ENCODE peak calls at places on chromosomes 12 and 14, in seven cellular contexts. G, R, L, J, A, V and I are unnamed samples.

GRCh38 chr12:58916891-58917570 is 3.3 kb downstream of the LRIG3 start:
- DNase-seq in G (no peak), R (peak), L (no peak), J (no peak), A (no peak), V (no peak), I (no peak)

GRCh38 chr12:84599539-84599938 is 313.1 kb downstream of the SLC6A15 start:
- DNase-seq in G (no peak), R (peak), L (no peak), J (no peak), A (no peak), V (no peak), I (no peak)

GRCh38 chr14:24954037-24954696 is 95.8 kb downstream of the STXBP6 start:
- DNase-seq in G (no peak), R (no peak), L (no peak), J (no peak), A (no peak), V (no peak), I (no peak)

GRCh38 chr14:89428556-89429196 is 11.6 kb upstream of the FOXN3 start:
- DNase-seq in G (no peak), R (peak), L (no peak), J (peak), A (no peak), V (no peak), I (no peak)

GRCh38 chr12:110669193-110669502 is 19.8 kb downstream of the HVCN1 start:
- DNase-seq in G (no peak), R (no peak), L (no peak), J (no peak), A (peak), V (no peak), I (no peak)

GRCh38 chr12:19168634-19169033 is 39.1 kb downstream of the PLEKHA5 start:
- DNase-seq in G (no peak), R (no peak), L (no peak), J (no peak), A (no peak), V (no peak), I (no peak)

GRCh38 chr12:57119294-57119693 is 8.1 kb upstream of the STAT6 start:
- DNase-seq in G (no peak), R (no peak), L (no peak), J (no peak), A (no peak), V (no peak), I (no peak)

GRCh38 chr12:132837693-132838463 is 9.2 kb upstream of the GOLGA3 start:
- DNase-seq in G (no peak), R (no peak), L (peak), J (peak), A (no peak), V (peak), I (no peak)

GRCh38 chr14:54627718-54628345 is 60.9 kb downstream of the SAMD4A start:
- DNase-seq in G (no peak), R (peak), L (peak), J (no peak), A (peak), V (peak), I (peak)

GRCh38 chr12:59239993-59240392 is 319.7 kb upstream of the LRIG3 start:
- DNase-seq in G (no peak), R (no peak), L (no peak), J (no peak), A (no peak), V (no peak), I (no peak)

GRCh38 chr12:16618256-16618655 is 12.3 kb upstream of the LMO3 start:
- DNase-seq in G (no peak), R (no peak), L (no peak), J (no peak), A (no peak), V (no peak), I (no peak)

GRCh38 chr14:51711505-51711904 is 59.8 kb downstream of the FRMD6 start:
- DNase-seq in G (no peak), R (no peak), L (no peak), J (no peak), A (no peak), V (no peak), I (no peak)

GRCh38 chr12:29778531-29778930 is 5.2 kb downstream of the TMTC1 start:
- DNase-seq in G (no peak), R (no peak), L (no peak), J (no peak), A (no peak), V (no peak), I (no peak)

GRCh38 chr12:43655586-43655985 is 103.0 kb downstream of the PUS7L start:
- DNase-seq in G (no peak), R (peak), L (no peak), J (no peak), A (no peak), V (no peak), I (no peak)

GRCh38 chr12:48889679-48890078 is 24.0 kb upstream of the RND1 start:
- DNase-seq in G (no peak), R (no peak), L (no peak), J (no peak), A (no peak), V (no peak), I (no peak)

GRCh38 chr12:2212971-2213869 is 160.4 kb downstream of the CACNA1C start:
- DNase-seq in G (no peak), R (peak), L (no peak), J (no peak), A (no peak), V (no peak), I (no peak)

GRCh38 chr12:93979189-93979588 is 169.2 kb upstream of the PLXNC1 start:
- DNase-seq in G (no peak), R (peak), L (no peak), J (no peak), A (no peak), V (no peak), I (peak)

GRCh38 chr12:52493172-52493571 is at the start of gene KRT6A:
- DNase-seq in G (no peak), R (no peak), L (no peak), J (no peak), A (no peak), V (no peak), I (no peak)

GRCh38 chr12:108802666-108803036 is 54.7 kb downstream of the SSH1 start:
- DNase-seq in G (no peak), R (peak), L (no peak), J (no peak), A (no peak), V (no peak), I (no peak)

GRCh38 chr14:60250318-60251035 is 1.5 kb downstream of the PPM1A start:
- DNase-seq in G (no peak), R (peak), L (no peak), J (no peak), A (no peak), V (no peak), I (no peak)

GRCh38 chr14:88802596-88802995 is 9.8 kb upstream of the EML5 start:
- DNase-seq in G (no peak), R (no peak), L (no peak), J (no peak), A (no peak), V (no peak), I (no peak)

GRCh38 chr12:100827901-100828520 is 33.4 kb downstream of the ANO4 start:
- DNase-seq in G (no peak), R (peak), L (no peak), J (no peak), A (no peak), V (no peak), I (peak)

GRCh38 chr14:73712540-73713141 is 1.5 kb downstream of the PNMA1 start:
- DNase-seq in G (no peak), R (peak), L (no peak), J (no peak), A (peak), V (no peak), I (peak)

GRCh38 chr14:61803755-61804154 is 41.5 kb downstream of the SNAPC1 start:
- DNase-seq in G (no peak), R (no peak), L (no peak), J (no peak), A (no peak), V (no peak), I (no peak)

GRCh38 chr12:115818973-115819372 is 458.5 kb downstream of the MED13L start:
- DNase-seq in G (no peak), R (no peak), L (no peak), J (no peak), A (no peak), V (no peak), I (no peak)

GRCh38 chr12:104201238-104202001 is 14.2 kb upstream of the TXNRD1 start:
- DNase-seq in G (no peak), R (peak), L (no peak), J (no peak), A (peak), V (no peak), I (peak)

GRCh38 chr12:125140918-125141573 is 75.8 kb downstream of the AACS start:
- DNase-seq in G (peak), R (peak), L (no peak), J (no peak), A (no peak), V (no peak), I (no peak)

GRCh38 chr12:55745361-55746146 is 2.6 kb downstream of the GDF11 start:
- DNase-seq in G (no peak), R (peak), L (peak), J (no peak), A (no peak), V (peak), I (no peak)

GRCh38 chr14:105198588-105198987 is 17.5 kb upstream of the NUDT14 start:
- DNase-seq in G (no peak), R (no peak), L (no peak), J (no peak), A (no peak), V (no peak), I (no peak)
- TF ChIP-seq CTCF in G (peak), R (no peak), L (no peak), J (no peak), A (no peak), V (no peak), I (no peak)

GRCh38 chr12:123938679-123939480 is 33.8 kb downstream of the CCDC92 start:
- DNase-seq in G (no peak), R (no peak), L (no peak), J (no peak), A (no peak), V (no peak), I (no peak)
- TF ChIP-seq CTCF in G (peak), R (peak), L (peak), J (peak), A (peak), V (no peak), I (peak)

DNA sequence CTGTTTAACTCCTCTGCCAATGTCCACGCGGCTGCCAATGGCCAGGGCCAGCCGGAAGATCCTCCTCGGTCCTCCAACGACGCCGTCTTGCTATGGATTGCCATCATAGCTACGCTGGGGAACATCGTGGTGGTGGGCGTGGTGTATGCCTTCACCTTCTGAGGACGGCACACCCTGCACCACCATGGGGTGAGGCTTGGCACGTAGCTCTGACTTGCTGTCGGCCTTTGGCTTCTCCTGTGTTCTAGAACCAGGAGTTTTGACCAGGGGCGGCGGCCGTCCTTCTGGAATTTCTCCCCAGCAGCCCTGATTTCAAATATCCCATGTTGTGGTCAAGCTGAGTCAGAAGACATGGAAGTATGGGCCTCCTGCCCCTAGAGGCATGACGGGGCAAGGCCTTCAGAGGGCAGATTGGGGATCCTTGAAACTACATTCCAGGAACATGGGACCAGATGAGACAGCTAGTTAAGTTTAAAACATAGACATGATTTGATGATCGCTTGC is 47.5 kb downstream of the C14orf132 start:
- DNase-seq in G (no peak), R (peak), L (no peak), J (no peak), A (no peak), V (no peak), I (no peak)
- TF ChIP-seq CTCF in G (peak), R (no peak), L (no peak), J (no peak), A (no peak), V (no peak), I (no peak)

GRCh38 chr14:103385153-103385993 is at the start of gene MARK3:
- DNase-seq in G (peak), R (peak), L (peak), J (peak), A (peak), V (peak), I (peak)
- TF ChIP-seq CTCF in G (peak), R (peak), L (no peak), J (peak), A (peak), V (no peak), I (peak)

GRCh38 chr12:46550266-46550879 is 177.8 kb upstream of the SLC38A2 start:
- DNase-seq in G (no peak), R (no peak), L (no peak), J (no peak), A (no peak), V (no peak), I (no peak)

GRCh38 chr12:46547421-46548340 is 175.1 kb upstream of the SLC38A2 start:
- DNase-seq in G (no peak), R (no peak), L (no peak), J (no peak), A (no peak), V (no peak), I (no peak)

GRCh38 chr12:46549527-46550265 is 177.1 kb upstream of the SLC38A2 start:
- DNase-seq in G (peak), R (peak), L (no peak), J (no peak), A (no peak), V (no peak), I (no peak)

DNA sequence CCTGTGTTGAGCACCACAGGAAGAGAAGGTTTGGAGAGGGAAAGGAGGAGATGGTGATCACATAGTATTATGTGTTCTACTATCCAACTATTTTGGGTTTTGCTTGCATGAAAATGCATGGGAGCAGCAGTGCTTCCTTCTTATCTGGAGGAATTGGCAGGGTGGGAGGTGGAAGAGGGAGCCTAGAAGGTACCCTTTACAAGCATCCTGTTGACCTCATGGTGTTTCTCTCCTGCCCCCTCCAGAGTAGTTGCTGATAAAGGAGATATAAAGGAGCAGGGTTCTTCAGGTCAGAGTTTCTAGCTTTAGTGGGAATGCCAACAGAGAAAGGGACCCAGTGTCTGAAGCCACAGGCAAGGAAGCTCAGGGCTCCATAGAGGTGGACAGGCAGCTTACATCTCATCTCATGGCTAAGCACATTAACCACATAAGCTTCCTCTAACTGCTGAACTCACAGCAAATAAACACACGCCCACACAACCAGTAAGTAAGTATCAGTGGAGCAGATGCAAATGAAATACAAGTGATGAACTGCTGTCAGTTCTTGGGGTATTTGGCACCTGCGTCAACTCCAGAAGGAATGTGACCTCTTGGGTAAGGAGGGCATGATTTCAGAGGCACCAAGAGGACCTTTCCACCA is 174.2 kb upstream of the SLC38A2 start:
- DNase-seq in G (no peak), R (no peak), L (no peak), J (no peak), A (no peak), V (no peak), I (peak)
- TF ChIP-seq CTCF in G (no peak), R (no peak), L (no peak), J (no peak), A (no peak), V (no peak), I (no peak)

GRCh38 chr14:77910506-77910905 is 110.6 kb downstream of the ADCK1 start:
- DNase-seq in G (no peak), R (no peak), L (no peak), J (no peak), A (no peak), V (no peak), I (no peak)
- TF ChIP-seq CTCF in G (no peak), R (no peak), L (no peak), J (no peak), A (no peak), V (no peak), I (no peak)

GRCh38 chr14:55628426-55628825 is 48.4 kb downstream of the KTN1 start:
- DNase-seq in G (no peak), R (no peak), L (no peak), J (no peak), A (no peak), V (no peak), I (no peak)
- TF ChIP-seq CTCF in G (no peak), R (no peak), L (no peak), J (no peak), A (no peak), V (no peak), I (no peak)